ENCODE peak calls at places on chromosomes 6 and 20, in four cellular contexts. X is transverse colon; T is CD8-positive, alpha-beta T cell; G is dorsolateral prefrontal cortex. A is an unnamed sample.

GRCh38 chr6:34897708-34898107 is 8.7 kb downstream of the ANKS1A start:
- DNase-seq in T (no peak), X (no peak), G (no peak), A (no peak)

GRCh38 chr20:38831049-38831691 is 25.7 kb downstream of the PPP1R16B start:
- DNase-seq in G (no peak), T (no peak), X (no peak), A (no peak)

GRCh38 chr20:43727980-43728590 is 1.3 kb upstream of the GTSF1L start:
- DNase-seq in X (peak; percentile 30), T (no peak), G (no peak), A (no peak)

GRCh38 chr6:42013134-42013516 is 37.2 kb upstream of the TAF8 start:
- DNase-seq in X (no peak), T (no peak), G (no peak), A (no peak)

GRCh38 chr6:125154184-125155135 is 887 bp downstream of the TPD52L1 start:
- DNase-seq in T (no peak), X (peak; percentile 45), G (no peak), A (peak; percentile 76)

GRCh38 chr6:110878751-110879539 is 4.4 kb downstream of the AMD1 start:
- DNase-seq in X (peak; percentile 23), G (peak; percentile 47), T (peak; percentile 40), A (no peak)

GRCh38 chr20:62406635-62407176 is 379 bp downstream of the CABLES2 start:
- DNase-seq in X (no peak), G (no peak), T (no peak), A (no peak)

GRCh38 chr20:4896971-4897497 is 104.3 kb downstream of the SLC23A2 start:
- DNase-seq in T (no peak), G (no peak), X (no peak), A (no peak)

GRCh38 chr6:31805939-31806469 is 762 bp downstream of the LSM2 start:
- DNase-seq in X (no peak), T (no peak), G (no peak), A (no peak)

GRCh38 chr6:119297049-119297448 is 52.5 kb downstream of the MAN1A1 start:
- DNase-seq in G (no peak), X (no peak), T (no peak), A (no peak)

GRCh38 chr20:237479-237878 is 10.4 kb downstream of the DEFB129 start:
- DNase-seq in T (no peak), G (no peak), X (peak; percentile 12), A (no peak)

GRCh38 chr20:2761885-2762284 is 38.5 kb downstream of the CPXM1 start:
- DNase-seq in G (no peak), X (no peak), T (no peak), A (no peak)

GRCh38 chr6:1439349-1439748 is 50.0 kb downstream of the FOXF2 start:
- DNase-seq in X (no peak), G (no peak), T (no peak), A (no peak)

GRCh38 chr6:109397020-109397419 is 14.8 kb upstream of the CD164 start:
- DNase-seq in X (no peak), G (no peak), T (no peak), A (no peak)
- TF ChIP-seq CTCF in X (peak; percentile 47), G (peak; percentile 24), T (no peak), A (no peak)

DNA sequence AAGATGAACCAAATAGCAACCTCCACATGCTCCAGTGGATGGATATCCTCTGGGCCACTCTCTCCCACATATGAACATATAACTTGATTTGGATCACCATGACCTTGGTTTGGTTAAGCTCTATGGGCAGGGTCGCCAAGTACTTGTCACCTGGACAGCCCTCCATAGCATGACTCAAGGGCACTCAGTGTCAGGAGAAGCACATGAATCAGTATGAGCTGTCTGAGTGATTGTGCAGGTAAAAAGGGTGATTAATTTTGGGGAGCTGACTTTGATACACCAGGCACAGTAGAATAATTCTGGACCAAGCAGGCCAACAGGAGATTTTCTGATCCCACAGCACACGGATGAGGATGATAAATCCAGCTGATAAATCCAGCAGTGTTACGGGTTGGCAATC is 74.4 kb downstream of the OPRM1 start:
- DNase-seq in T (no peak), G (no peak), X (no peak), A (peak; percentile 9)
- H3K27ac ChIP-seq in T (no peak overlapping the region), G (no peak overlapping the region), X (no peak overlapping the region), A (no peak overlapping the region)

GRCh38 chr6:36050305-36050704 is 22.7 kb downstream of the MAPK14 start:
- DNase-seq in T (no peak), G (no peak), X (peak; percentile 18), A (no peak)
- TF ChIP-seq CTCF in T (no peak), G (no peak), X (no peak), A (no peak)

GRCh38 chr6:132993738-132994137 is 179.4 kb downstream of the RPS12 start:
- DNase-seq in X (no peak), T (no peak), G (no peak), A (no peak)

GRCh38 chr6:132995432-132995831 is 181.1 kb downstream of the RPS12 start:
- DNase-seq in X (no peak), T (no peak), G (peak; percentile 43), A (no peak)

GRCh38 chr6:132995009-132995408 is 180.6 kb downstream of the RPS12 start:
- DNase-seq in X (no peak), T (no peak), G (no peak), A (no peak)
- H3K27ac ChIP-seq in X (no peak overlapping the region), T (no peak overlapping the region), G (peak overlapping the region; percentile 17), A (no peak overlapping the region)

GRCh38 chr6:147441751-147442150 is 66.7 kb upstream of the SAMD5 start:
- DNase-seq in G (no peak), T (no peak), X (no peak), A (no peak)
- TF ChIP-seq CTCF in G (no peak), T (no peak), X (no peak), A (no peak)